ENCODE peak calls at places on chromosome 22, in eight cellular contexts. I is AML-193; B is upper lobe of right lung; Q is stimulated activated CD4-positive, alpha-beta T cell treated with anti-CD3 and anti-CD28 coated beads, TNF-alpha, amount 100 ng/mL, for 1 hour; X is foreskin fibroblast; U is left cardiac atrium; Y is iris pigment epithelial cell; D is cardiac fibroblast. O is an unnamed sample.

GRCh38 chr22:26322179-26322905 is 106.7 kb upstream of the ASPHD2 start:
- DNase-seq in U (no peak), D (peak), Q (no peak), X (peak), Y (peak), I (no peak), B (no peak), O (no peak)

GRCh38 chr22:42768385-42769035 is 47.8 kb upstream of the A4GALT start:
- DNase-seq in B (no peak), I (no peak), Y (no peak), D (no peak), X (no peak), U (no peak), Q (no peak), O (no peak)

GRCh38 chr22:29157759-29158535 is 47.7 kb upstream of the EMID1 start:
- DNase-seq in Y (no peak), X (no peak), I (no peak), B (peak), Q (no peak), D (no peak), U (no peak), O (no peak)

GRCh38 chr22:30250713-30251267 is 4.2 kb upstream of the LIF start:
- DNase-seq in U (no peak), D (no peak), Q (no peak), Y (peak), I (no peak), B (no peak), X (peak), O (no peak)

GRCh38 chr22:25827415-25827814 is 85.4 kb downstream of the MYO18B start:
- DNase-seq in X (no peak), I (no peak), D (no peak), Q (no peak), U (no peak), B (no peak), Y (no peak), O (no peak)

GRCh38 chr22:50315289-50316113 is 8.1 kb upstream of the PLXNB2 start:
- DNase-seq in D (no peak), Y (no peak), I (no peak), U (no peak), B (no peak), X (no peak), Q (no peak), O (no peak)

GRCh38 chr22:35498026-35498425 is 42.6 kb upstream of the RASD2 start:
- DNase-seq in Q (no peak), B (no peak), X (no peak), D (peak), U (no peak), I (no peak), Y (peak), O (peak)

GRCh38 chr22:43053176-43053575 is 36.0 kb downstream of the TTLL1 start:
- DNase-seq in B (no peak), U (no peak), X (no peak), Q (no peak), Y (no peak), D (no peak), I (no peak), O (no peak)